ENCODE peak calls at places on chromosomes 5 and 9, in five cellular contexts. One of them, this sample, is unnamed.

GRCh38 chr5:153901449-153901848 is 137.3 kb downstream of the FAM114A2 start:
- DNase-seq in tibial nerve: no peak
- DNase-seq in ascending aorta: no peak
- DNase-seq in upper lobe of right lung: no peak
- DNase-seq in uterus: no peak
- DNase-seq in this sample: no peak

GRCh38 chr5:141050622-141051525 is at the start of gene PCDHB1:
- DNase-seq in tibial nerve: no peak
- DNase-seq in ascending aorta: no peak
- DNase-seq in upper lobe of right lung: no peak
- DNase-seq in uterus: no peak
- DNase-seq in this sample: no peak

GRCh38 chr5:65462139-65462705 is 19.5 kb downstream of the ADAMTS6 start:
- DNase-seq in tibial nerve: no peak
- DNase-seq in ascending aorta: no peak
- DNase-seq in upper lobe of right lung: no peak
- DNase-seq in uterus: no peak
- DNase-seq in this sample: no peak

GRCh38 chr9:114011313-114011712 is 66.8 kb downstream of the AMBP start:
- DNase-seq in tibial nerve: peak
- DNase-seq in ascending aorta: peak
- DNase-seq in upper lobe of right lung: no peak
- DNase-seq in uterus: peak
- DNase-seq in this sample: no peak

GRCh38 chr5:163846512-163846911 is 341.1 kb downstream of the MAT2B start:
- DNase-seq in tibial nerve: no peak
- DNase-seq in ascending aorta: no peak
- DNase-seq in upper lobe of right lung: no peak
- DNase-seq in uterus: no peak
- DNase-seq in this sample: no peak

GRCh38 chr5:1894243-1894642 is 11.5 kb upstream of the IRX4 start:
- DNase-seq in tibial nerve: no peak
- DNase-seq in ascending aorta: no peak
- DNase-seq in upper lobe of right lung: no peak
- DNase-seq in uterus: no peak
- DNase-seq in this sample: no peak

GRCh38 chr5:45779874-45780671 is 83.9 kb upstream of the HCN1 start:
- DNase-seq in tibial nerve: no peak
- DNase-seq in ascending aorta: no peak
- DNase-seq in upper lobe of right lung: no peak
- DNase-seq in uterus: no peak
- DNase-seq in this sample: no peak

GRCh38 chr5:120088831-120089230 is 375.3 kb upstream of the PRR16 start:
- DNase-seq in tibial nerve: no peak
- DNase-seq in ascending aorta: no peak
- DNase-seq in upper lobe of right lung: no peak
- DNase-seq in uterus: no peak
- DNase-seq in this sample: no peak

GRCh38 chr9:134570726-134571325 is 70.8 kb upstream of the COL5A1 start:
- DNase-seq in tibial nerve: no peak
- DNase-seq in ascending aorta: peak
- DNase-seq in upper lobe of right lung: peak
- DNase-seq in uterus: peak
- DNase-seq in this sample: peak

GRCh38 chr5:168286386-168286785 is 5.1 kb upstream of the WWC1 start:
- DNase-seq in tibial nerve: no peak
- DNase-seq in ascending aorta: no peak
- DNase-seq in upper lobe of right lung: no peak
- DNase-seq in uterus: no peak
- DNase-seq in this sample: peak

GRCh38 chr5:74626386-74627222 is 13.9 kb downstream of the ENC1 start:
- DNase-seq in tibial nerve: no peak
- DNase-seq in ascending aorta: no peak
- DNase-seq in upper lobe of right lung: no peak
- DNase-seq in uterus: no peak
- DNase-seq in this sample: no peak

GRCh38 chr5:134095887-134096589 is 18.4 kb upstream of the TCF7 start:
- DNase-seq in tibial nerve: no peak
- DNase-seq in ascending aorta: no peak
- DNase-seq in upper lobe of right lung: no peak
- DNase-seq in uterus: no peak
- DNase-seq in this sample: no peak

GRCh38 chr5:142783601-142784291 is 13.6 kb downstream of the ARHGAP26 start:
- DNase-seq in tibial nerve: no peak
- DNase-seq in ascending aorta: peak
- DNase-seq in upper lobe of right lung: no peak
- DNase-seq in uterus: no peak
- DNase-seq in this sample: peak

GRCh38 chr9:126222835-126223431 is 103.7 kb upstream of the MVB12B start:
- DNase-seq in tibial nerve: no peak
- DNase-seq in ascending aorta: peak
- DNase-seq in upper lobe of right lung: no peak
- DNase-seq in uterus: no peak
- DNase-seq in this sample: no peak

GRCh38 chr5:177335043-177335700 is 16.3 kb downstream of the LMAN2 start:
- DNase-seq in tibial nerve: no peak
- DNase-seq in ascending aorta: no peak
- DNase-seq in upper lobe of right lung: no peak
- DNase-seq in uterus: no peak
- DNase-seq in this sample: no peak

GRCh38 chr5:143470120-143470519 is 66.6 kb upstream of the NR3C1 start:
- DNase-seq in tibial nerve: no peak
- DNase-seq in ascending aorta: no peak
- DNase-seq in upper lobe of right lung: no peak
- DNase-seq in uterus: no peak
- DNase-seq in this sample: no peak

GRCh38 chr5:180199390-180199789 is 9.6 kb downstream of the RASGEF1C start:
- DNase-seq in tibial nerve: no peak
- DNase-seq in ascending aorta: no peak
- DNase-seq in upper lobe of right lung: peak
- DNase-seq in uterus: no peak
- DNase-seq in this sample: no peak

GRCh38 chr5:154053468-154053867 is 14.7 kb downstream of the MFAP3 start:
- DNase-seq in tibial nerve: no peak
- DNase-seq in ascending aorta: no peak
- DNase-seq in upper lobe of right lung: no peak
- DNase-seq in uterus: no peak
- DNase-seq in this sample: no peak

GRCh38 chr9:6984941-6985578 is 227.3 kb downstream of the KDM4C start:
- DNase-seq in tibial nerve: no peak
- DNase-seq in ascending aorta: no peak
- DNase-seq in upper lobe of right lung: no peak
- DNase-seq in uterus: no peak
- DNase-seq in this sample: no peak

GRCh38 chr9:7910426-7911015 is 110.9 kb upstream of the DMAC1 start:
- DNase-seq in tibial nerve: no peak
- DNase-seq in ascending aorta: no peak
- DNase-seq in upper lobe of right lung: no peak
- DNase-seq in uterus: no peak
- DNase-seq in this sample: peak

GRCh38 chr5:109837226-109837861 is 147.6 kb downstream of the MAN2A1 start:
- DNase-seq in tibial nerve: no peak
- DNase-seq in ascending aorta: no peak
- DNase-seq in upper lobe of right lung: no peak
- DNase-seq in uterus: no peak
- DNase-seq in this sample: no peak

GRCh38 chr9:94649100-94649855 is 10.0 kb upstream of the FBP1 start:
- DNase-seq in tibial nerve: peak
- DNase-seq in ascending aorta: no peak
- DNase-seq in upper lobe of right lung: no peak
- DNase-seq in uterus: no peak
- DNase-seq in this sample: no peak

GRCh38 chr9:129869585-129870501 is 34.6 kb downstream of the USP20 start:
- DNase-seq in tibial nerve: no peak
- DNase-seq in ascending aorta: no peak
- DNase-seq in upper lobe of right lung: no peak
- DNase-seq in uterus: no peak
- DNase-seq in this sample: no peak

GRCh38 chr9:1941989-1942388 is 73.2 kb upstream of the SMARCA2 start:
- DNase-seq in tibial nerve: no peak
- DNase-seq in ascending aorta: no peak
- DNase-seq in upper lobe of right lung: no peak
- DNase-seq in uterus: no peak
- DNase-seq in this sample: no peak

GRCh38 chr9:115691686-115692085 is 461.9 kb upstream of the PAPPA start:
- DNase-seq in tibial nerve: no peak
- DNase-seq in ascending aorta: no peak
- DNase-seq in upper lobe of right lung: no peak
- DNase-seq in uterus: no peak
- DNase-seq in this sample: no peak

GRCh38 chr5:141557681-141558136 is 61.1 kb downstream of the DIAPH1 start:
- DNase-seq in tibial nerve: peak
- DNase-seq in ascending aorta: peak
- DNase-seq in upper lobe of right lung: peak
- DNase-seq in uterus: peak
- DNase-seq in this sample: peak

GRCh38 chr9:97866300-97866699 is 13.3 kb downstream of the FOXE1 start:
- DNase-seq in tibial nerve: no peak
- DNase-seq in ascending aorta: no peak
- DNase-seq in upper lobe of right lung: no peak
- DNase-seq in uterus: no peak
- DNase-seq in this sample: no peak

GRCh38 chr5:129996896-129997295 is 92.6 kb downstream of the CHSY3 start:
- DNase-seq in tibial nerve: no peak
- DNase-seq in ascending aorta: no peak
- DNase-seq in upper lobe of right lung: no peak
- DNase-seq in uterus: no peak
- DNase-seq in this sample: no peak

GRCh38 chr5:174755103-174755502 is 30.7 kb downstream of the MSX2 start:
- DNase-seq in tibial nerve: no peak
- DNase-seq in ascending aorta: no peak
- DNase-seq in upper lobe of right lung: no peak
- DNase-seq in uterus: no peak
- DNase-seq in this sample: no peak

GRCh38 chr5:116492016-116492623 is 82.5 kb downstream of the SEMA6A start:
- DNase-seq in tibial nerve: peak
- DNase-seq in ascending aorta: no peak
- DNase-seq in upper lobe of right lung: no peak
- DNase-seq in uterus: no peak
- DNase-seq in this sample: no peak

GRCh38 chr5:134247411-134247810 is 21.5 kb upstream of the PPP2CA start:
- DNase-seq in tibial nerve: no peak
- DNase-seq in ascending aorta: no peak
- DNase-seq in upper lobe of right lung: no peak
- DNase-seq in uterus: peak
- DNase-seq in this sample: no peak

GRCh38 chr5:116872986-116873385 is 298.4 kb upstream of the SEMA6A start:
- DNase-seq in tibial nerve: no peak
- DNase-seq in ascending aorta: no peak
- DNase-seq in upper lobe of right lung: no peak
- DNase-seq in uterus: no peak
- DNase-seq in this sample: no peak

GRCh38 chr9:33102551-33103210 is 26.2 kb upstream of the SMU1 start:
- DNase-seq in tibial nerve: no peak
- DNase-seq in ascending aorta: no peak
- DNase-seq in upper lobe of right lung: no peak
- DNase-seq in uterus: no peak
- DNase-seq in this sample: no peak

GRCh38 chr9:72539824-72540347 is 18.5 kb downstream of the TMC1 start:
- DNase-seq in tibial nerve: no peak
- DNase-seq in ascending aorta: no peak
- DNase-seq in upper lobe of right lung: no peak
- DNase-seq in uterus: no peak
- DNase-seq in this sample: no peak

GRCh38 chr5:111079846-111080245 is 8.3 kb downstream of the TSLP start:
- DNase-seq in tibial nerve: no peak
- DNase-seq in ascending aorta: no peak
- DNase-seq in upper lobe of right lung: no peak
- DNase-seq in uterus: no peak
- DNase-seq in this sample: no peak

DNA sequence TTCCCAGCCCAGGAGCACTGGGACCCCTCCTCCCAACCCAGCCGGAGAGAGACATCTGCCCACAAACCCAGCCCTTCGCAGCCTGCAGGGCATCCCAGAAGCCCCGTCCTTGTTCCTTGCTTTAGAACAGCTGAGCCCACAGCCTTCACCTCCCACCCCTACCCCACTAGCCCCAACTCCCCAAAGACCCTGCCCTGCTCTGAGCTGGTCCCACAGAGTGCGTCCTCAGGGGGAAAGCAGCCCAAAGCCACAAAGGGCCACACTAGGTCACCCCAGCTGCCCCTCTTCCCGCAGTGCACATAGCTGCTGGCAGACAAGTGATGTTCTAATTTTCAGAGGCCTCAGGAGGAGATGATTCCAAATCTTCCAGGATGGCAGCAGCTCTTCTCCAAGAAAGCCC is 8.8 kb downstream of the PLPP7 start:
- DNase-seq in tibial nerve: no peak
- DNase-seq in ascending aorta: no peak
- DNase-seq in upper lobe of right lung: no peak
- DNase-seq in uterus: no peak
- DNase-seq in this sample: no peak
- H3K27ac ChIP-seq in tibial nerve: no peak
- H3K27ac ChIP-seq in ascending aorta: no peak
- H3K27ac ChIP-seq in upper lobe of right lung: no peak
- H3K27ac ChIP-seq in uterus: no peak
- H3K27ac ChIP-seq in this sample: no peak

GRCh38 chr5:54443264-54443663 is 12.2 kb upstream of the HSPB3 start:
- DNase-seq in tibial nerve: peak
- DNase-seq in ascending aorta: no peak
- DNase-seq in upper lobe of right lung: no peak
- DNase-seq in uterus: peak
- DNase-seq in this sample: no peak
- TF ChIP-seq CTCF in tibial nerve: peak
- TF ChIP-seq CTCF in ascending aorta: peak
- TF ChIP-seq CTCF in upper lobe of right lung: peak
- TF ChIP-seq CTCF in uterus: peak
- TF ChIP-seq CTCF in this sample: peak

GRCh38 chr5:10248378-10249260 is 1.1 kb downstream of the ATPSCKMT start:
- DNase-seq in tibial nerve: no peak
- DNase-seq in ascending aorta: no peak
- DNase-seq in upper lobe of right lung: no peak
- DNase-seq in uterus: no peak
- DNase-seq in this sample: no peak
- H3K27ac ChIP-seq in tibial nerve: peak
- H3K27ac ChIP-seq in ascending aorta: peak
- H3K27ac ChIP-seq in upper lobe of right lung: peak
- H3K27ac ChIP-seq in uterus: peak
- H3K27ac ChIP-seq in this sample: no peak

DNA sequence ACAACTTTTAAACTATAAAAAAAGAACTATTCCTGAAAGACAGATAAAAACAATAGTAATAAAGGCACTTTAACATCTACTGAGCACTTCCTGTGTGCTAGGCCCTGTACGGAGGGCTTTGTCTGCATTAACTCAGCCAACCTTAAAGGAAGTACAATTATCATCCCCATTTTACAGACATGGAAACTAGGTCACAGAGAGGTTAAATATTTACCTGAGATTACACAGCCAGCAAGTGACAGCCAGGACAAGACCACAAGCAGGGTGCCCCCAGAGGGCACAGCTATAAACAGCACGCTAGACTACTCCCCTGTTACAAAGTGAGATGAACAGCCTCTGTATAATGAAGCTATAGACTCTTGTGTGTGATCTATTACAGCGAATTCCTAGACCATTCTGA is 25.5 kb downstream of the DDX31 start:
- DNase-seq in tibial nerve: no peak
- DNase-seq in ascending aorta: no peak
- DNase-seq in upper lobe of right lung: no peak
- DNase-seq in uterus: no peak
- DNase-seq in this sample: no peak
- TF ChIP-seq CTCF in tibial nerve: no peak
- TF ChIP-seq CTCF in ascending aorta: no peak
- TF ChIP-seq CTCF in upper lobe of right lung: no peak
- TF ChIP-seq CTCF in uterus: no peak
- TF ChIP-seq CTCF in this sample: no peak